ENCODE peak calls at places on chromosome 4, in eight cellular contexts. H, L, G, Q, N, F, B and M are unnamed samples.

GRCh38 chr4:13298655-13299054 is 185.5 kb downstream of the RAB28 start:
- DNase-seq in H (no peak), L (peak), G (no peak), Q (no peak), N (no peak), F (no peak), B (peak), M (no peak)

GRCh38 chr4:8381814-8382581 is 58.5 kb downstream of the ACOX3 start:
- DNase-seq in H (no peak), L (no peak), G (no peak), Q (no peak), N (no peak), F (no peak), B (no peak), M (no peak)

GRCh38 chr4:104330125-104330524 is 164.6 kb downstream of the CXXC4 start:
- DNase-seq in H (no peak), L (no peak), G (no peak), Q (no peak), N (no peak), F (no peak), B (no peak), M (no peak)

GRCh38 chr4:155263480-155263879 is 55.0 kb downstream of the NPY2R start:
- DNase-seq in H (no peak), L (no peak), G (no peak), Q (no peak), N (no peak), F (no peak), B (no peak), M (no peak)

GRCh38 chr4:183129125-183129524 is 30.1 kb downstream of the WWC2 start:
- DNase-seq in H (no peak), L (no peak), G (no peak), Q (no peak), N (no peak), F (no peak), B (no peak), M (no peak)

GRCh38 chr4:120071192-120071795 is 4.6 kb upstream of the MAD2L1 start:
- DNase-seq in H (peak), L (peak), G (no peak), Q (peak), N (peak), F (no peak), B (peak), M (peak)

GRCh38 chr4:15003441-15003890 is 1.2 kb downstream of the CPEB2 start:
- DNase-seq in H (peak), L (peak), G (peak), Q (peak), N (peak), F (peak), B (peak), M (peak)

GRCh38 chr4:96913437-96914075 is 1073.7 kb downstream of the PDHA2 start:
- DNase-seq in H (no peak), L (peak), G (no peak), Q (no peak), N (peak), F (no peak), B (no peak), M (no peak)

GRCh38 chr4:13492752-13493151 is 8.6 kb upstream of the RAB28 start:
- DNase-seq in H (no peak), L (no peak), G (no peak), Q (no peak), N (no peak), F (no peak), B (no peak), M (no peak)

GRCh38 chr4:129926936-129927335 is 831.0 kb downstream of the C4orf33 start:
- DNase-seq in H (no peak), L (peak), G (no peak), Q (no peak), N (peak), F (no peak), B (no peak), M (no peak)

GRCh38 chr4:150215601-150216000 is 137.4 kb downstream of the DCLK2 start:
- DNase-seq in H (no peak), L (no peak), G (no peak), Q (no peak), N (peak), F (no peak), B (no peak), M (peak)

GRCh38 chr4:75158451-75158850 is 225.5 kb downstream of the PARM1 start:
- DNase-seq in H (no peak), L (no peak), G (no peak), Q (no peak), N (no peak), F (no peak), B (no peak), M (no peak)

GRCh38 chr4:57109847-57110634 is at the start of gene IGFBP7:
- DNase-seq in H (peak), L (peak), G (peak), Q (peak), N (no peak), F (no peak), B (peak), M (no peak)

GRCh38 chr4:185127021-185127925 is 15.8 kb upstream of the SLC25A4 start:
- DNase-seq in H (peak), L (peak), G (no peak), Q (no peak), N (no peak), F (no peak), B (no peak), M (no peak)

GRCh38 chr4:185120631-185120946 is 22.5 kb upstream of the SLC25A4 start:
- DNase-seq in H (no peak), L (no peak), G (no peak), Q (no peak), N (no peak), F (no peak), B (no peak), M (no peak)

GRCh38 chr4:185122681-185123345 is 20.3 kb upstream of the SLC25A4 start:
- DNase-seq in H (no peak), L (no peak), G (no peak), Q (no peak), N (peak), F (no peak), B (no peak), M (no peak)

GRCh38 chr4:185119927-185120630 is 23.0 kb upstream of the SLC25A4 start:
- DNase-seq in H (no peak), L (peak), G (no peak), Q (no peak), N (no peak), F (no peak), B (no peak), M (no peak)

DNA sequence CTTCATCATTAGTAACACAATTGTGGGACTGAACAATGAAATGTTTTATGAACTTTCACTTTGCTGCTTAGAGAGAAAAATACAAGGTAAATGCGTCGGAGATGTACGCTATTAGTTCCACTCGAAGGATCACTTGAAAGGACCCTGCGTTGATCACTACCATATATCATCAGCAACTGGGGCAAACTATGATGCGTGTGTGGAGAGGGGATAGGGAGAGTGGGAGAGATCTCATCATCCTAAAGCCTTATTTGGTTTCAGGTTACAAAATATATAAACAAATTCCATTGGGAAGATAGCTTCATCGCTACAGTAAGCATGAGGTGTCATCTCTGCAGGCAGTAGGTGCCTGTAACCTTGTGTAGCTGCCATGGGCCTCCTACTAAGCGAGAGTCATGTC is 19.6 kb upstream of the SLC25A4 start:
- DNase-seq in H (no peak), L (no peak), G (no peak), Q (no peak), N (no peak), F (no peak), B (no peak), M (no peak)
- H3K4me3 ChIP-seq in H (no peak), L (no peak), G (no peak), Q (no peak), N (no peak), F (no peak), B (no peak), M (no peak)

GRCh38 chr4:48694824-48695223 is 85.3 kb downstream of the FRYL start:
- DNase-seq in H (no peak), L (no peak), G (no peak), Q (no peak), N (no peak), F (no peak), B (no peak), M (no peak)

GRCh38 chr4:48692897-48693296 is 87.2 kb downstream of the FRYL start:
- DNase-seq in H (no peak), L (peak), G (no peak), Q (peak), N (no peak), F (no peak), B (no peak), M (no peak)

GRCh38 chr4:48699470-48699869 is 80.6 kb downstream of the FRYL start:
- DNase-seq in H (no peak), L (peak), G (no peak), Q (no peak), N (peak), F (no peak), B (no peak), M (peak)

GRCh38 chr4:48693856-48694574 is 86.1 kb downstream of the FRYL start:
- DNase-seq in H (no peak), L (no peak), G (no peak), Q (no peak), N (no peak), F (no peak), B (no peak), M (no peak)

DNA sequence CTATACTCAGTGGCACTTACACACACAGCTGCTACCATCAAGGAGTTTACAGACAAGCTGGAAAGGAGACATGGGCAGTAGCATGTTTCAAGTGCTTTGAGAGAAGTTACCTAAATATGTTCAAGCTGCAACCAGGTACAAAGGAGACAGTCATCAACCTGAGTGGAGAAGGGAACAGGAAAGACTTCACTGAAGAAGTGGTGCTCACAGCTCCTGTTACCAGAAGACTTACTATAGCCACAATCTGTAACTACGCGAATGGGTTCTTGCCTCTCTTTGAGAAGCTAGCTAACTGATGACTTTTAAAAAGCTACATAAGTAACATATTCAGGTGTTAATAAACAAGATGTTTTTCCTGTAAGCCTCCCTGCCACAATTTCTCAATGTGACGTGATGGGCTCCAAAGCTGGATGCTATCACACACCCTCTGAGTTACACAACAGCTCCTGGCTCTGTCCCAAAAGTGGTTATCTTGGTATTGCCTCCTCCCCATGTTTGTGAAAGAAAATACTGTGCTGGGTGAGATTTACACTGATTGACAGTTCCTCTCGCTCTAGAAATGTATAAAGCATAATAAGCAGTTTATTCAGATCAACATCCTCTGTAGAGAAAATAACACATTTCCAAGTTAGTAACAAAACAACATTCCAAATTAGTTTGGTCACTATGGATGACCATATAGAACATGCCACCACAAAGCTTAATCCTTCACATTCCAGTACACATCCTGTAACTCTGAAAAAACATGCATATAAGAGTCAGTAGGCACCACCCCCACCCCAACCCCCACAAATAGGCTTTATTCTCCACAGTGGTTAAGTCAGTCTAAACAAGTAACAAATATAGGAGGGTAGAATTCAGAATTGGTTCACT is 81.8 kb downstream of the FRYL start:
- DNase-seq in H (peak), L (peak), G (peak), Q (peak), N (peak), F (no peak), B (peak), M (peak)
- H3K4me3 ChIP-seq in H (no peak), L (no peak), G (no peak), Q (no peak), N (peak), F (no peak), B (no peak), M (no peak)

DNA sequence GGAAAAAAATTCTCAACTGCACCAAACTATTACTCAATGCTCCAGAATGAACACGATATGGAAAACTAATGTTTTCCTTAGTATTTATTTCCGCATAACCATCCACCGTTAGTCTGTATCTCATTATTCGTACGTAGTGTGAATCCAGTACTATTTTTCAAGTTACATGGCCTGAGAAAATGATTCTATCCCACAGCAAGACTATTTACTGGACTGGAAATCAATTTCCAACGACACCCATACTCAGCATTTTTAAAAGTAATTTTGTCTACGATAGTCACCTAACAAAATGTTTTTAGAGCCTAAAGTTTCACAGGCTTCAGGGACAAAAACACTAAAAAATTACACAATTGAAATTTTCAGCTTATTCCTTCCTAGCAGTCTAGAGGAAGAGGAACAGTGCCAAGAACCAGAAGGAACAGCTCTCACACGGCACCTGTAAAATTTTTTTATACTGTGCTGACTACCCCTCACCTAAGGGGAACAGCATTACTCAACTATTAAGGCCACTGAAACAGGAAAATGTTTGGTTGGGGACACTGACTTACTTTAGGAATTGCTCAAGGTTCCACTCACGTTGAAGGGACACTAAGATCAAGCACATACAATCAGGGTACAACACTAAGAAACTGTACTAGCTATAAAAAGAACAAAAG is 9.6 kb downstream of the UBE2D3 start:
- DNase-seq in H (no peak), L (no peak), G (no peak), Q (no peak), N (no peak), F (no peak), B (no peak), M (no peak)
- H3K4me3 ChIP-seq in H (no peak), L (no peak), G (no peak), Q (no peak), N (no peak), F (peak), B (no peak), M (no peak)

DNA sequence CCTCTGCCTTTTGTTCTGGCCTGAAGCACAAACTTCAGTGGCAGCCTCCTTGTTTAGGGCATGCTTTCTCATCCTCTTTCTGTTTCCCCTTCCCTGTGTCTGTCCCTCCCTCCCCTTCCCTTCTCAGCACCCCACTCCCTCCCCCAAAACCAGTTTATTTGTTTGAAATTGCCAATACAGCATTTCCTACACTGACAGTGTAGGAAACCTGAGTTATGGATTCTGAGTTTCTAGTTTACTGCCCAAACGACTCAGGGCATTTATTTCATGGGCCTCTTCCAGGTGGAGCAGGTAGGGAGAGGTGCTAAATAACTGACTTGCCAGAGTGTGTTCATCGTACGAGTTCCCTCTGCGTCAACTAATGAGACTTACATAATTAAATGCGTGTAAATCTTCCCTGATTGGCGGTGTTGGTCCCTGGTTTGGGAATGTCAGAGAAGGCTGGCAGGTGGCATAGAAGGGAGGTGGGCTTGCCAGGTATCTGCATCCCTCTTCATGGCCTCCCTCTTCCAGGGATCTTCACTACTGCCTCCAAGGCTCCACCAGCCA is 310.9 kb downstream of the FBXW7 start:
- DNase-seq in H (no peak), L (no peak), G (no peak), Q (no peak), N (no peak), F (no peak), B (no peak), M (no peak)
- H3K4me3 ChIP-seq in H (no peak), L (no peak), G (no peak), Q (no peak), N (no peak), F (no peak), B (no peak), M (no peak)

GRCh38 chr4:26330946-26331345 is 10.1 kb downstream of the RBPJ start:
- DNase-seq in H (no peak), L (no peak), G (no peak), Q (no peak), N (no peak), F (no peak), B (no peak), M (peak)

GRCh38 chr4:26330186-26330787 is 9.5 kb downstream of the RBPJ start:
- DNase-seq in H (no peak), L (peak), G (no peak), Q (peak), N (peak), F (no peak), B (no peak), M (peak)

GRCh38 chr4:26323807-26324206 is 3.0 kb downstream of the RBPJ start:
- DNase-seq in H (no peak), L (peak), G (no peak), Q (peak), N (no peak), F (no peak), B (no peak), M (no peak)

GRCh38 chr4:26325191-26325590 is 4.4 kb downstream of the RBPJ start:
- DNase-seq in H (no peak), L (peak), G (no peak), Q (peak), N (peak), F (no peak), B (no peak), M (peak)

GRCh38 chr4:26326791-26327190 is 6.0 kb downstream of the RBPJ start:
- DNase-seq in H (no peak), L (peak), G (no peak), Q (peak), N (peak), F (no peak), B (no peak), M (peak)
- H3K4me3 ChIP-seq in H (no peak), L (no peak), G (no peak), Q (no peak), N (no peak), F (no peak), B (no peak), M (no peak)

GRCh38 chr4:24234288-24234848 is 344.5 kb upstream of the PPARGC1A start:
- DNase-seq in H (no peak), L (no peak), G (no peak), Q (no peak), N (no peak), F (no peak), B (no peak), M (no peak)
- H3K4me3 ChIP-seq in H (no peak), L (no peak), G (no peak), Q (no peak), N (no peak), F (no peak), B (no peak), M (no peak)

DNA sequence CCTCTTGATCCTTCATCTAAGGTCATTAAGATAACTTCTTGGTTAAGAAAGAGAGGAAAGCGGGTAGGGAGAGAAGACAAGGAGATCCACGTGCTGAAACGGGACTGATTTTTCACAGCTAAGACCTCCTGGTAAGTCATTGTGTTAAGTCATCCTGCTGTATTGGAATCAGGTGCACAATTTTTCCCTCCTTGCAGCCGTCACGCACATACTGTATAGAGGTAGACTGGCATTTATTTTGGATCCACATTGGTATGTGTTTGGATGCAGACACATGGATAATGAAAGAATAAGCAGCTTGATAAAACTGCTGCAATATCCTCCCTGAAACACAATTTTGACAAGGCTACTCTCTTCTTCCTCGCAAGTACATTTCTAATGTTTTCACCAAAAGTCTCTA is 60.1 kb upstream of the NAP1L5 start:
- DNase-seq in H (no peak), L (no peak), G (no peak), Q (no peak), N (no peak), F (no peak), B (no peak), M (no peak)
- H3K4me3 ChIP-seq in H (no peak), L (no peak), G (no peak), Q (no peak), N (no peak), F (no peak), B (no peak), M (no peak)

DNA sequence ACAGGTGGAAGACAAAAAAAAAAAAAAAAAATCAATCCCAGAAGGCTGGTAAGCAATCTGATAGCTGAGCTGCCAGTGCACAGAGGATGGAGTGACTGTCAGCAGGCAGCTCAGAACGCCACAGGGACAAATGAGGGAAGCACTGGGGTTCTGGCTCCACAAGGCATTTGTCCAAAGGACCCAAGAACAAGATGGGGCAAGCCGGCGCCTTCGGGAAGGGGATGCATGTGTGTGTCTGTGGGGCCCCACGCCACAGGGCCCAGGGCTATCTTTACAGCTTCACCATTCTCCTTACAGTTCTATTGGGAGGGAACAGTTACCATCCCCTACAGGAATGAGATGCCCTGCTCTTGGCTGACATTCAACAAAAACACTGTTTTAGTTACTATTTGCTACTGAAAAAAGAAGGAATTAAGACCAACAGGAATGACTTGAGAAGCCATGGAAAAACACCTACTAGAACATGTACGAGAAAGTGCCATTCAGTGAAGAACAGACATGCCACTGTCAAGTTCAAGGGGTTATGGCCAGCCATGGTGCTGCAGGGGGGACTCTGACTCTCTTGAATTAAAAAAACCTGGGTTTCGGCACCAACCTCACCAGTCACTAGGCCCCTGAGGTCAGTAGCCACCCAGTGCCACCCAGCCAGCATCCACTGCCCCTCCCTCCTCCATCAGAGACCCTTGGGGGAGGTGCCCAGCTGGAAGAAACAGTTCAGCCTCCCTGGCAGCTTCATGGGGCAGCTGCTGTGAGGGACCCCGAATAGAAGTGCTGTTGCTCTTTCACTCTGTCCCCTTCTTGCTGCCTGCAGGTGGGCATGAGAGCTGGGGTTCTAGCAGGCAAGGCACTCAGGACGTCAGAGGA is 18.5 kb downstream of the WDR1 start:
- DNase-seq in H (no peak), L (no peak), G (no peak), Q (no peak), N (no peak), F (no peak), B (no peak), M (no peak)
- H3K4me3 ChIP-seq in H (no peak), L (no peak), G (no peak), Q (no peak), N (no peak), F (no peak), B (no peak), M (no peak)